ENCODE peak calls at places on chromosomes 6 and 20, in four cellular contexts. One of them, this sample, is unnamed.

GRCh38 chr20:39289831-39290230 is 327.7 kb downstream of the DHX35 start:
- DNase-seq in right atrium auricular region: no peak
- DNase-seq in lung microvascular endothelial cell: no peak
- DNase-seq in retina: no peak
- DNase-seq in this sample: no peak

GRCh38 chr6:119620846-119621570 is 271.4 kb upstream of the MAN1A1 start:
- DNase-seq in retina: no peak
- DNase-seq in lung microvascular endothelial cell: peak
- DNase-seq in right atrium auricular region: no peak
- DNase-seq in this sample: peak

GRCh38 chr6:24876496-24877465 is 59.0 kb downstream of the RIPOR2 start:
- DNase-seq in lung microvascular endothelial cell: no peak
- DNase-seq in right atrium auricular region: no peak
- DNase-seq in retina: no peak
- DNase-seq in this sample: no peak

GRCh38 chr20:60046011-60046413 is 87.8 kb downstream of the CDH26 start:
- DNase-seq in lung microvascular endothelial cell: no peak
- DNase-seq in right atrium auricular region: no peak
- DNase-seq in retina: no peak
- DNase-seq in this sample: peak

GRCh38 chr6:23106951-23107350 is 537.6 kb downstream of the HDGFL1 start:
- DNase-seq in retina: no peak
- DNase-seq in lung microvascular endothelial cell: no peak
- DNase-seq in right atrium auricular region: no peak
- DNase-seq in this sample: peak

GRCh38 chr6:134495893-134496253 is 178.0 kb upstream of the SGK1 start:
- DNase-seq in right atrium auricular region: no peak
- DNase-seq in retina: no peak
- DNase-seq in lung microvascular endothelial cell: no peak
- DNase-seq in this sample: no peak

GRCh38 chr6:168615837-168616236 is 174.9 kb downstream of the SMOC2 start:
- DNase-seq in retina: no peak
- DNase-seq in right atrium auricular region: no peak
- DNase-seq in lung microvascular endothelial cell: no peak
- DNase-seq in this sample: no peak

GRCh38 chr6:20747996-20748395 is 213.7 kb downstream of the CDKAL1 start:
- DNase-seq in right atrium auricular region: no peak
- DNase-seq in retina: no peak
- DNase-seq in lung microvascular endothelial cell: no peak
- DNase-seq in this sample: no peak

GRCh38 chr6:90294614-90294988 is 2.0 kb downstream of the BACH2 start:
- DNase-seq in retina: peak
- DNase-seq in lung microvascular endothelial cell: no peak
- DNase-seq in right atrium auricular region: no peak
- DNase-seq in this sample: no peak

GRCh38 chr20:57709823-57710799 is at the start of gene PMEPA1:
- DNase-seq in lung microvascular endothelial cell: peak
- DNase-seq in right atrium auricular region: peak
- DNase-seq in retina: peak
- DNase-seq in this sample: peak

GRCh38 chr6:149289192-149289741 is 28.2 kb upstream of the TAB2 start:
- DNase-seq in lung microvascular endothelial cell: no peak
- DNase-seq in retina: no peak
- DNase-seq in right atrium auricular region: no peak
- DNase-seq in this sample: no peak

GRCh38 chr6:29424168-29424567 is 9.4 kb downstream of the OR12D1 start:
- DNase-seq in lung microvascular endothelial cell: no peak
- DNase-seq in retina: no peak
- DNase-seq in right atrium auricular region: no peak
- DNase-seq in this sample: no peak

GRCh38 chr20:44494681-44495080 is 19.0 kb downstream of the TTPAL start:
- DNase-seq in lung microvascular endothelial cell: no peak
- DNase-seq in right atrium auricular region: no peak
- DNase-seq in retina: no peak
- DNase-seq in this sample: no peak

GRCh38 chr6:82681119-82681714 is 317.6 kb downstream of the TPBG start:
- DNase-seq in right atrium auricular region: no peak
- DNase-seq in retina: no peak
- DNase-seq in lung microvascular endothelial cell: no peak
- DNase-seq in this sample: peak

GRCh38 chr20:53907968-53908751 is 162.2 kb downstream of the BCAS1 start:
- DNase-seq in lung microvascular endothelial cell: no peak
- DNase-seq in retina: no peak
- DNase-seq in right atrium auricular region: peak
- DNase-seq in this sample: no peak

GRCh38 chr6:16336056-16336810 is 97.8 kb downstream of the GMPR start:
- DNase-seq in lung microvascular endothelial cell: peak
- DNase-seq in right atrium auricular region: no peak
- DNase-seq in retina: no peak
- DNase-seq in this sample: no peak

GRCh38 chr20:5395932-5396727 is 79.4 kb upstream of the PROKR2 start:
- DNase-seq in lung microvascular endothelial cell: no peak
- DNase-seq in retina: no peak
- DNase-seq in right atrium auricular region: no peak
- DNase-seq in this sample: no peak

GRCh38 chr6:68968301-68968649 is 333.2 kb downstream of the ADGRB3 start:
- DNase-seq in retina: no peak
- DNase-seq in right atrium auricular region: no peak
- DNase-seq in lung microvascular endothelial cell: no peak
- DNase-seq in this sample: no peak

GRCh38 chr20:19593762-19594161 is 164.3 kb upstream of the RIN2 start:
- DNase-seq in right atrium auricular region: no peak
- DNase-seq in lung microvascular endothelial cell: no peak
- DNase-seq in retina: no peak
- DNase-seq in this sample: no peak

GRCh38 chr20:47998736-47999135 is 213.5 kb upstream of the SULF2 start:
- DNase-seq in retina: peak
- DNase-seq in lung microvascular endothelial cell: no peak
- DNase-seq in right atrium auricular region: no peak
- DNase-seq in this sample: no peak

GRCh38 chr6:107561325-107561724 is 71.4 kb downstream of the SOBP start:
- DNase-seq in right atrium auricular region: peak
- DNase-seq in retina: no peak
- DNase-seq in lung microvascular endothelial cell: no peak
- DNase-seq in this sample: no peak